ENCODE peak calls at places on chromosomes 3 and 15, in five cellular contexts. One of them, this sample, is unnamed.

GRCh38 chr3:8538904-8539303 is 37.3 kb downstream of the LMCD1 start:
- DNase-seq in astrocyte of the spinal cord: peak; percentile 69
- DNase-seq in WERI-Rb-1: no peak
- DNase-seq in mucosa of descending colon: no peak
- DNase-seq in astrocyte: peak; percentile 86
- DNase-seq in this sample: peak; percentile 93

GRCh38 chr3:104437891-104438290 is 928.8 kb upstream of the ALCAM start:
- DNase-seq in astrocyte of the spinal cord: peak; percentile 88
- DNase-seq in WERI-Rb-1: no peak
- DNase-seq in mucosa of descending colon: no peak
- DNase-seq in astrocyte: peak; percentile 81
- DNase-seq in this sample: peak; percentile 2

GRCh38 chr3:186931487-186932280 is 1.4 kb downstream of the ST6GAL1 start:
- DNase-seq in astrocyte of the spinal cord: peak; percentile 38
- DNase-seq in WERI-Rb-1: no peak
- DNase-seq in mucosa of descending colon: peak; percentile 77
- DNase-seq in astrocyte: peak; percentile 41
- DNase-seq in this sample: peak; percentile 27

GRCh38 chr15:55823699-55824098 is 80.7 kb upstream of the PRTG start:
- DNase-seq in astrocyte of the spinal cord: no peak
- DNase-seq in WERI-Rb-1: no peak
- DNase-seq in mucosa of descending colon: no peak
- DNase-seq in astrocyte: peak; percentile 12
- DNase-seq in this sample: peak; percentile 62

GRCh38 chr3:108736821-108737220 is 20.4 kb downstream of the RETNLB start:
- DNase-seq in astrocyte of the spinal cord: no peak
- DNase-seq in WERI-Rb-1: no peak
- DNase-seq in mucosa of descending colon: no peak
- DNase-seq in astrocyte: no peak
- DNase-seq in this sample: no peak

GRCh38 chr3:42080452-42080872 is 10.7 kb upstream of the TRAK1 start:
- DNase-seq in astrocyte of the spinal cord: no peak
- DNase-seq in WERI-Rb-1: no peak
- DNase-seq in mucosa of descending colon: no peak
- DNase-seq in astrocyte: peak; percentile 31
- DNase-seq in this sample: peak; percentile 44

GRCh38 chr15:62957130-62957529 is 85.4 kb upstream of the TPM1 start:
- DNase-seq in astrocyte of the spinal cord: no peak
- DNase-seq in WERI-Rb-1: no peak
- DNase-seq in mucosa of descending colon: no peak
- DNase-seq in astrocyte: no peak
- DNase-seq in this sample: no peak

GRCh38 chr15:99385865-99386264 is 134.6 kb downstream of the LRRC28 start:
- DNase-seq in astrocyte of the spinal cord: peak; percentile 58
- DNase-seq in WERI-Rb-1: no peak
- DNase-seq in mucosa of descending colon: peak; percentile 76
- DNase-seq in astrocyte: peak; percentile 49
- DNase-seq in this sample: peak; percentile 69

GRCh38 chr3:7436542-7436941 is 575.6 kb downstream of the GRM7 start:
- DNase-seq in astrocyte of the spinal cord: no peak
- DNase-seq in WERI-Rb-1: no peak
- DNase-seq in mucosa of descending colon: no peak
- DNase-seq in astrocyte: no peak
- DNase-seq in this sample: no peak

GRCh38 chr3:46146548-46146947 is 61.6 kb downstream of the CCR1 start:
- DNase-seq in astrocyte of the spinal cord: no peak
- DNase-seq in WERI-Rb-1: no peak
- DNase-seq in mucosa of descending colon: no peak
- DNase-seq in astrocyte: no peak
- DNase-seq in this sample: no peak

GRCh38 chr15:52527196-52527897 is 1.3 kb downstream of the MYO5A start:
- DNase-seq in astrocyte of the spinal cord: no peak
- DNase-seq in WERI-Rb-1: no peak
- DNase-seq in mucosa of descending colon: no peak
- DNase-seq in astrocyte: no peak
- DNase-seq in this sample: no peak

GRCh38 chr3:13141183-13141582 is 68.0 kb upstream of the IQSEC1 start:
- DNase-seq in astrocyte of the spinal cord: no peak
- DNase-seq in WERI-Rb-1: no peak
- DNase-seq in mucosa of descending colon: no peak
- DNase-seq in astrocyte: no peak
- DNase-seq in this sample: no peak

GRCh38 chr15:72593838-72594237 is 60.7 kb upstream of the GOLGA6B start:
- DNase-seq in astrocyte of the spinal cord: no peak
- DNase-seq in WERI-Rb-1: no peak
- DNase-seq in mucosa of descending colon: no peak
- DNase-seq in astrocyte: no peak
- DNase-seq in this sample: no peak

GRCh38 chr3:20739814-20740213 is 553.8 kb upstream of the SGO1 start:
- DNase-seq in astrocyte of the spinal cord: no peak
- DNase-seq in WERI-Rb-1: no peak
- DNase-seq in mucosa of descending colon: no peak
- DNase-seq in astrocyte: no peak
- DNase-seq in this sample: peak; percentile 7

GRCh38 chr3:112671930-112672715 is 31.2 kb upstream of the CCDC80 start:
- DNase-seq in astrocyte of the spinal cord: peak; percentile 93
- DNase-seq in WERI-Rb-1: no peak
- DNase-seq in mucosa of descending colon: no peak
- DNase-seq in astrocyte: peak; percentile 99
- DNase-seq in this sample: peak; percentile 96

GRCh38 chr3:57094606-57095005 is 34.1 kb downstream of the SPATA12 start:
- DNase-seq in astrocyte of the spinal cord: no peak
- DNase-seq in WERI-Rb-1: no peak
- DNase-seq in mucosa of descending colon: no peak
- DNase-seq in astrocyte: no peak
- DNase-seq in this sample: peak; percentile 14

GRCh38 chr3:21654662-21655061 is 96.3 kb downstream of the ZNF385D start:
- DNase-seq in astrocyte of the spinal cord: peak; percentile 84
- DNase-seq in WERI-Rb-1: no peak
- DNase-seq in mucosa of descending colon: no peak
- DNase-seq in astrocyte: peak; percentile 91
- DNase-seq in this sample: peak; percentile 6

GRCh38 chr15:36358094-36358961 is 221.1 kb upstream of the CDIN1 start:
- DNase-seq in astrocyte of the spinal cord: peak; percentile 96
- DNase-seq in WERI-Rb-1: no peak
- DNase-seq in mucosa of descending colon: no peak
- DNase-seq in astrocyte: peak; percentile 95
- DNase-seq in this sample: peak; percentile 81

GRCh38 chr3:39202094-39202493 is 9.7 kb upstream of the XIRP1 start:
- DNase-seq in astrocyte of the spinal cord: no peak
- DNase-seq in WERI-Rb-1: no peak
- DNase-seq in mucosa of descending colon: no peak
- DNase-seq in astrocyte: no peak
- DNase-seq in this sample: peak; percentile 53

GRCh38 chr15:68704496-68705021 is 116.1 kb downstream of the ANP32A start:
- DNase-seq in astrocyte of the spinal cord: no peak
- DNase-seq in WERI-Rb-1: peak; percentile 69
- DNase-seq in mucosa of descending colon: no peak
- DNase-seq in astrocyte: no peak
- DNase-seq in this sample: no peak

GRCh38 chr3:140505256-140505655 is 172.6 kb upstream of the TRIM42 start:
- DNase-seq in astrocyte of the spinal cord: peak; percentile 19
- DNase-seq in WERI-Rb-1: no peak
- DNase-seq in mucosa of descending colon: no peak
- DNase-seq in astrocyte: peak; percentile 58
- DNase-seq in this sample: peak; percentile 6

GRCh38 chr3:42014949-42015533 is 53.1 kb upstream of the ULK4 start:
- DNase-seq in astrocyte of the spinal cord: peak; percentile 5
- DNase-seq in WERI-Rb-1: peak; percentile 86
- DNase-seq in mucosa of descending colon: peak; percentile 74
- DNase-seq in astrocyte: no peak
- DNase-seq in this sample: peak; percentile 52

GRCh38 chr15:81043568-81044301 is 43.0 kb downstream of the TLNRD1 start:
- DNase-seq in astrocyte of the spinal cord: no peak
- DNase-seq in WERI-Rb-1: no peak
- DNase-seq in mucosa of descending colon: no peak
- DNase-seq in astrocyte: no peak
- DNase-seq in this sample: no peak

DNA sequence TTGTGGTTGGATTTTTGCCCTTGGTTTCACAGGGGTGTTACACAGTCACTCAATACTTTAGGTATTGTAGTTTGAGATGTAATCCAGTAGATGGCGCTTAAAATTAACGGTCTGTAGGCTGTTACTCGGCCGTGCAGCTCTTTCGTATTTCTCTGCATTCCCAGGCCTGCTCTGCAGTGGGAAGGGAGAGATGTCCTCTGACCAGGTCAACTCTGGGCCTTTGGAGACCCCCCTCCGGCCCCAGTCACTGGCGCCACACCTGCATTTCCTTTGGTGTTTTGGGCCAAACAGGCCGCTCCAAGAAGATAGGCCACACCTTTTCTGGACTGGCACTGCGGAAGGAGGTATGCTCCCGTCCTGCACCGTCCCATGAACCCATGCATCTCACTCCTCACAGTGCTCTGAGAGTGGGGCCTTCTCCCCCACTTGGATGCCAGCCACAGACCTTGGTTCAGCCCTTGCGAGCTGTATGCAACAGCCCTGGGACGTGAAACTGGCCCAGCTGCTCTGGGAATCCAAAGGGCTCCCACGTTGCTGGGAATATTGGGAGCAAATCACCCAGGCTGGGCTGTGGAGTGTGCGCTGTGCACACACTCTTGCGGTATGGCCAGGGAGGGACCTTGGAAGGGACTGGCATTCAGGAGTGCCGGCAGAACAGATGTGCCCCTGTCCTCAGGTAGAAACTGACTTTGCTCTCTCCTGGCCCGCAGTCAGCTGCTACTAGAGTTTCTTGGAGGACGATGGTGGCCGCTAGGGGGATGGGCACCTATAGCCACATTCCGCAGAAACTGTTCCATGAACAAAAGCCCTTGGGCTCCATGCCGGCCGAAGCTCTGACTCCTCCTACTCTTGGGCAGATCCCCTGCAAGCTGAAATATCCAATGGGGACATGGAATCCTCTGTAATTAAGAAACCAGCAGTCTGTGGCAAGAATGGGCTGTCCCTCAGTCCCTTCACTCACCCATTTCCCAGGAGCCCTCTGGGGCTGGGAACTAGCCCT is 410.5 kb upstream of the CADM2 start:
- DNase-seq in astrocyte of the spinal cord: peak; percentile 14
- DNase-seq in WERI-Rb-1: peak; percentile 17
- DNase-seq in mucosa of descending colon: no peak
- DNase-seq in astrocyte: no peak
- DNase-seq in this sample: no peak
- TF ChIP-seq CTCF in astrocyte of the spinal cord: peak; percentile 51
- TF ChIP-seq CTCF in WERI-Rb-1: peak; percentile 59
- TF ChIP-seq CTCF in mucosa of descending colon: no peak
- TF ChIP-seq CTCF in astrocyte: peak; percentile 40
- TF ChIP-seq CTCF in this sample: peak; percentile 12

DNA sequence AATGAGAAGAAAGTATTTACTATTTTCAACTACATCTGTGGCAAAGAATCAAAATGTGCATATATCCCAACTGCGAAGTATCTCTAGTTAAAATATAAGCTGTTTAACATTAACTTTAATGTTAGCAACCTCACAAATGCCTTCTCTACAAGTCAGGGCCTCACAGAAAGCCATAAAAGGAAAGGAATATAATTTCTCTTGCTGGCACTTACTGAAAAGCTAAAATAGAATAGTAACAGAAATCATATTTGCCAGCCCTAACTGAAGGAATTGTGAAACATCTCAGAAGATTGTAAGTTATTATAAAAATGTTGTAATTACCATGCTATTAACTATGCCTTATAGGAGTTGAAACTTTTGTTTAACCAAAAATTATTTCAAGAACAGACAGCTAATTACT is 65.1 kb upstream of the MBNL1 start:
- DNase-seq in astrocyte of the spinal cord: no peak
- DNase-seq in WERI-Rb-1: no peak
- DNase-seq in mucosa of descending colon: no peak
- DNase-seq in astrocyte: no peak
- DNase-seq in this sample: peak; percentile 19
- H3K4me3 ChIP-seq in astrocyte of the spinal cord: no peak overlapping the region
- H3K4me3 ChIP-seq in WERI-Rb-1: no peak overlapping the region
- H3K4me3 ChIP-seq in mucosa of descending colon: no peak overlapping the region
- H3K4me3 ChIP-seq in astrocyte: no peak overlapping the region
- H3K4me3 ChIP-seq in this sample: no peak overlapping the region

DNA sequence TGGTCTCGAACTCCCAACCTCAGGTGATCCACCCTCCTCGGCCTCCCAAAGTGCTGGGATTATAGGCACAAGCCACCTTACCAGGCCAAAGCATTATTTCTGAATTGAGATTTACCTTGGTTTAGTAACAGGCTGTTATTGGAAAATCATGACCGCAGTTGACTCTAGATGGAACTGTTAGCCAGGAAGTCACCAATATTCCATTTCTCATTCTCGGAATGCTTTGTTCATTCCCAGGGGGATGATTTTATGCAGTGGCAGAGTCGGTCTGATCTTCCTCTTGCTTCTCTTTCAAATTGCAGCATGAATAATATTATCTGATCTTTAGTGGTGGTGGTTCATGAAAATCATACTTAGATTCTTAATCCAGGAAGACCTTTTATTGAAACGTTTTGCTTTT is 195.5 kb upstream of the MBNL1 start:
- DNase-seq in astrocyte of the spinal cord: peak; percentile 31
- DNase-seq in WERI-Rb-1: no peak
- DNase-seq in mucosa of descending colon: no peak
- DNase-seq in astrocyte: peak; percentile 20
- DNase-seq in this sample: peak; percentile 38
- TF ChIP-seq CTCF in astrocyte of the spinal cord: peak; percentile 15
- TF ChIP-seq CTCF in WERI-Rb-1: no peak
- TF ChIP-seq CTCF in mucosa of descending colon: no peak
- TF ChIP-seq CTCF in astrocyte: peak; percentile 17
- TF ChIP-seq CTCF in this sample: peak; percentile 17

GRCh38 chr3:129605593-129606521 is 619 bp downstream of the PLXND1 start:
- DNase-seq in astrocyte of the spinal cord: peak; percentile 55
- DNase-seq in WERI-Rb-1: peak; percentile 52
- DNase-seq in mucosa of descending colon: no peak
- DNase-seq in astrocyte: peak; percentile 45
- DNase-seq in this sample: peak; percentile 64
- H3K4me3 ChIP-seq in astrocyte of the spinal cord: peak overlapping the region; percentile 61
- H3K4me3 ChIP-seq in WERI-Rb-1: peak overlapping the region; percentile 74
- H3K4me3 ChIP-seq in mucosa of descending colon: peak overlapping the region; percentile 24
- H3K4me3 ChIP-seq in astrocyte: peak overlapping the region; percentile 69
- H3K4me3 ChIP-seq in this sample: peak overlapping the region; percentile 80

GRCh38 chr3:123194552-123194951 is 7.2 kb upstream of the SEC22A start:
- DNase-seq in astrocyte of the spinal cord: peak; percentile 13
- DNase-seq in WERI-Rb-1: peak; percentile 58
- DNase-seq in mucosa of descending colon: no peak
- DNase-seq in astrocyte: no peak
- DNase-seq in this sample: peak; percentile 19
- TF ChIP-seq CTCF in astrocyte of the spinal cord: peak; percentile 60
- TF ChIP-seq CTCF in WERI-Rb-1: peak; percentile 59
- TF ChIP-seq CTCF in mucosa of descending colon: peak; percentile 23
- TF ChIP-seq CTCF in astrocyte: no peak
- TF ChIP-seq CTCF in this sample: peak; percentile 61